ENCODE peak calls at places on chromosome 6, in nine cellular contexts. V is adrenal gland; E is ascending aorta; O is heart right ventricle; D is right atrium auricular region; A is CD4-positive, CD25-positive, alpha-beta regulatory T cell; L is naive thymus-derived CD4-positive, alpha-beta T cell; K is prostate gland; B is A549. I is an unnamed sample.
A peak's percentile ranks its signal among the peaks of the same experiment; 100 is the strongest.

GRCh38 chr6:166270706-166271375 is 37.4 kb downstream of the PRR18 start:
- DNase-seq in V (no peak), E (no peak), O (no peak), D (no peak), A (no peak), L (no peak), K (no peak), B (no peak), I (no peak)

GRCh38 chr6:157982297-157982579 is 575 bp downstream of the SYNJ2 start:
- DNase-seq in V (peak; percentile 45), E (no peak), O (peak; percentile 35), D (no peak), A (no peak), L (no peak), K (peak; percentile 53), B (peak; percentile 30), I (peak; percentile 62)

GRCh38 chr6:167037762-167038161 is 38.6 kb downstream of the CEP43 start:
- DNase-seq in V (no peak), E (no peak), O (no peak), D (no peak), A (no peak), L (no peak), K (no peak), B (no peak), I (no peak)

GRCh38 chr6:111691345-111692225 is 85.9 kb upstream of the TRAF3IP2 start:
- DNase-seq in V (no peak), E (no peak), O (no peak), D (no peak), A (no peak), L (no peak), K (peak; percentile 21), B (no peak), I (no peak)

GRCh38 chr6:89963391-89963790 is 69.1 kb downstream of the GJA10 start:
- DNase-seq in V (no peak), E (no peak), O (no peak), D (no peak), A (no peak), L (no peak), K (no peak), B (no peak), I (no peak)

GRCh38 chr6:4994741-4995140 is 9.1 kb downstream of the RPP40 start:
- DNase-seq in V (no peak), E (no peak), O (no peak), D (no peak), A (no peak), L (no peak), K (no peak), B (no peak), I (no peak)

GRCh38 chr6:170029416-170030283 is 261.2 kb downstream of the DLL1 start:
- DNase-seq in V (no peak), E (no peak), O (no peak), D (no peak), A (no peak), L (no peak), K (no peak), B (no peak), I (no peak)

GRCh38 chr6:165663736-165664552 is 903 bp upstream of the PDE10A start:
- DNase-seq in V (no peak), E (no peak), O (peak; percentile 47), D (no peak), A (no peak), L (no peak), K (no peak), B (no peak), I (no peak)

GRCh38 chr6:11613858-11614257 is 76.3 kb downstream of the TMEM170B start:
- DNase-seq in V (no peak), E (no peak), O (no peak), D (no peak), A (no peak), L (no peak), K (no peak), B (peak; percentile 8), I (no peak)

GRCh38 chr6:11614534-11615213 is 77.1 kb downstream of the TMEM170B start:
- DNase-seq in V (no peak), E (no peak), O (no peak), D (no peak), A (no peak), L (no peak), K (no peak), B (no peak), I (no peak)

GRCh38 chr6:11615214-11615602 is 77.7 kb downstream of the TMEM170B start:
- DNase-seq in V (no peak), E (no peak), O (no peak), D (no peak), A (no peak), L (no peak), K (no peak), B (no peak), I (no peak)

GRCh38 chr6:11616200-11616611 is 78.7 kb downstream of the TMEM170B start:
- DNase-seq in V (no peak), E (no peak), O (no peak), D (no peak), A (no peak), L (no peak), K (no peak), B (no peak), I (no peak)

DNA sequence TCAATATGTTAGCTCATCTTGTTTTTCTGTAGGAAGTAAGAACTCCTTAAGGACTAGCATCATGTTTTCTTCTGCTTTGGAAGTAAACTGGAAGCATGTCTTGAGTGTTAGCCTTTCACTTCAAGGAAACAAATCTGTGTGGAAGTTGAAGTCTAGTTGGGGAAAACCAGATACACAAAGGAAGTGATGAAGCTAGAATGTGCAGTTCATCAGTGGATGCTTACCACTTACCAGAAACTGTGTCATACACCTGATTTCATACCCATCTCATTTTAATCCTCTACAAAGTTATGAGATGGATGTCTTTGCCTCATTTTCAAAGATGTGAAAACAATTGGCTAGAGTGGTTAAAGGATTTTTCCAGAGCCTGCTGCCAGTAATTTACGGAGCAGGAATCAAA is 75.8 kb downstream of the TMEM170B start:
- DNase-seq in V (no peak), E (no peak), O (no peak), D (no peak), A (no peak), L (no peak), K (no peak), B (no peak), I (no peak)
- H3K27ac ChIP-seq in V (no peak overlapping the region), E (peak overlapping the region; percentile 30), O (no peak overlapping the region), D (no peak overlapping the region), A (no peak overlapping the region), L (no peak overlapping the region), K (no peak overlapping the region), B (peak overlapping the region; percentile 62), I (no peak overlapping the region)

GRCh38 chr6:35018746-35019145 is 122.4 kb downstream of the TCP11 start:
- DNase-seq in V (no peak), E (no peak), O (no peak), D (no peak), A (no peak), L (no peak), K (no peak), B (no peak), I (no peak)
- H3K4me1 ChIP-seq in V (peaks cover 74% of the 10 kb centered on the region), E (peaks cover 41% of the 10 kb centered on the region), O (peaks cover 100% of the 10 kb centered on the region), D (peaks cover 94% of the 10 kb centered on the region), A (no peaks in the 10 kb centered on the region), L (no peaks in the 10 kb centered on the region), K (no peaks in the 10 kb centered on the region), B (peaks cover 3% of the 10 kb centered on the region), I (no peaks in the 10 kb centered on the region)

GRCh38 chr6:34146801-34147592 is 1.1 kb upstream of the GRM4 start:
- DNase-seq in V (no peak), E (no peak), O (no peak), D (no peak), A (no peak), L (no peak), K (no peak), B (no peak), I (no peak)

GRCh38 chr6:34146021-34146782 is at the start of gene GRM4:
- DNase-seq in V (no peak), E (no peak), O (no peak), D (no peak), A (no peak), L (no peak), K (no peak), B (no peak), I (no peak)

GRCh38 chr6:34143884-34144580 is 1.9 kb downstream of the GRM4 start:
- DNase-seq in V (no peak), E (no peak), O (no peak), D (no peak), A (peak; percentile 30), L (peak; percentile 34), K (no peak), B (peak; percentile 40), I (peak; percentile 40)

GRCh38 chr6:34144581-34145160 is 1.2 kb downstream of the GRM4 start:
- DNase-seq in V (no peak), E (no peak), O (no peak), D (no peak), A (no peak), L (no peak), K (no peak), B (no peak), I (no peak)

GRCh38 chr6:34145161-34146020 is 496 bp downstream of the GRM4 start:
- DNase-seq in V (peak; percentile 13), E (no peak), O (no peak), D (no peak), A (no peak), L (peak; percentile 40), K (no peak), B (no peak), I (peak; percentile 14)
- H3K27ac ChIP-seq in V (no peak overlapping the region), E (no peak overlapping the region), O (no peak overlapping the region), D (no peak overlapping the region), A (no peak overlapping the region), L (no peak overlapping the region), K (no peak overlapping the region), B (no peak overlapping the region), I (no peak overlapping the region)

GRCh38 chr6:42697268-42697655 is 25.1 kb downstream of the PRPH2 start:
- DNase-seq in V (no peak), E (no peak), O (no peak), D (no peak), A (no peak), L (no peak), K (no peak), B (no peak), I (no peak)

GRCh38 chr6:42696526-42697267 is 25.7 kb downstream of the PRPH2 start:
- DNase-seq in V (peak; percentile 32), E (no peak), O (no peak), D (no peak), A (no peak), L (no peak), K (no peak), B (no peak), I (no peak)

GRCh38 chr6:42694586-42694985 is 27.8 kb downstream of the PRPH2 start:
- DNase-seq in V (no peak), E (no peak), O (no peak), D (no peak), A (no peak), L (no peak), K (no peak), B (no peak), I (no peak)

GRCh38 chr6:42702200-42702599 is 20.2 kb downstream of the PRPH2 start:
- DNase-seq in V (no peak), E (no peak), O (no peak), D (no peak), A (no peak), L (no peak), K (no peak), B (no peak), I (no peak)

DNA sequence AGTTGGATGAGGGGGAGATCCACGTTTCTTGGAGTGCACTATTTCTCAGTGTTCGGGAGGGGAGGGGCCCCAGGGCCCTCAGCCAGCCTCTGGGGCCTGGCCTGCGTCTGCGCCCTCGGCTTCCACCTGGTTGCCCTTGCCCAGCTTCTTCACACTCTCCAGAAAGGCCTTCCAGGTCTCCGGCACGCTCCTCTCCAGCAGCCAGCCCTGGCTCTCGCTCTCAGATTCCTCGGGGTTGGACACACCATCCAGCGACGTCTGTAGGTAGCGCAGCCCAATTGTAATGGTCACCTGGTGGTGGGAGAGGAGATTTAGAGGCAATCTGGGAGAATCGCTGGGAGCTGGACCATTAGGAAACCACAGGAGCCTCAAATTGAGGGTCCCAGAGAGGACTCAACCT is 24.2 kb downstream of the PRPH2 start:
- DNase-seq in V (no peak), E (no peak), O (no peak), D (no peak), A (no peak), L (no peak), K (no peak), B (no peak), I (no peak)
- H3K4me1 ChIP-seq in V (peaks cover 2% of the 10 kb centered on the region), E (peaks cover 19% of the 10 kb centered on the region), O (peaks cover 17% of the 10 kb centered on the region), D (peaks cover 15% of the 10 kb centered on the region), A (peaks cover 10% of the 10 kb centered on the region), L (peaks cover 9% of the 10 kb centered on the region), K (no peaks in the 10 kb centered on the region), B (no peaks in the 10 kb centered on the region), I (peaks cover 10% of the 10 kb centered on the region)

I was measured in CD4-positive, alpha-beta memory T cell.